ENCODE peak calls at places on chromosomes 6 and 20, in nine cellular contexts. L is stimulated activated CD4-positive, alpha-beta T cell treated with anti-CD3 and anti-CD28 coated beads, Interleukin-12 subunit alpha, Interleukin-12 subunit beta, amount 100 ng/mL, for 4 hours; K is NCI-H187; P is hepatocyte; Z is progenitor cell of endocrine pancreas; H is activated naive CD8-positive, alpha-beta T cell treated with anti-CD3 and anti-CD28 coated beads, Interleukin-2, amount 50 U/mL, for 24 hours; W is NCI-H510A treated with DMSO at 0.1 percent for 48 hours; G is stimulated activated CD8-positive, alpha-beta memory T cell treated with anti-CD3 and anti-CD28 coated beads, Interleukin-4, amount 100 ng/mL, for 48 hours; U is EH. O is an unnamed sample.

GRCh38 chr6:33008944-33009861 is at the start of gene HLA-DOA:
- DNase-seq in L (no peak), K (no peak), P (peak), Z (no peak), H (peak), W (no peak), G (peak), U (peak), O (peak)

GRCh38 chr6:113690255-113690956 is 166.7 kb upstream of the MARCKS start:
- DNase-seq in L (no peak), K (no peak), P (no peak), Z (no peak), H (no peak), W (no peak), G (no peak), U (peak), O (no peak)

GRCh38 chr6:37806213-37806612 is 13.3 kb upstream of the ZFAND3 start:
- DNase-seq in L (no peak), K (no peak), P (no peak), Z (no peak), H (no peak), W (no peak), G (no peak), U (no peak), O (no peak)

GRCh38 chr6:32462609-32463008 is 22.9 kb downstream of the HLA-DRA start:
- DNase-seq in L (peak), K (no peak), P (peak), Z (no peak), H (peak), W (no peak), G (peak), U (no peak), O (no peak)

GRCh38 chr6:29641430-29642213 is 8.6 kb upstream of the GABBR1 start:
- DNase-seq in L (no peak), K (no peak), P (no peak), Z (no peak), H (no peak), W (no peak), G (no peak), U (no peak), O (no peak)

GRCh38 chr6:25637946-25638345 is 14.1 kb upstream of the SCGN start:
- DNase-seq in L (no peak), K (peak), P (peak), Z (peak), H (no peak), W (peak), G (no peak), U (no peak), O (no peak)

GRCh38 chr6:116461563-116462507 is 660 bp downstream of the CALHM6 start:
- DNase-seq in L (peak), K (no peak), P (peak), Z (peak), H (peak), W (no peak), G (peak), U (peak), O (no peak)

GRCh38 chr6:3088853-3089445 is 20.7 kb downstream of the RIPK1 start:
- DNase-seq in L (no peak), K (no peak), P (peak), Z (no peak), H (no peak), W (no peak), G (no peak), U (peak), O (no peak)

GRCh38 chr6:139860193-139860592 is 485.7 kb upstream of the CITED2 start:
- DNase-seq in L (no peak), K (no peak), P (no peak), Z (no peak), H (no peak), W (no peak), G (no peak), U (no peak), O (no peak)

GRCh38 chr6:166559211-166559610 is 27.3 kb downstream of the RAMACL start:
- DNase-seq in L (no peak), K (no peak), P (no peak), Z (no peak), H (no peak), W (no peak), G (no peak), U (no peak), O (no peak)

GRCh38 chr20:10228330-10228729 is 9.7 kb downstream of the SNAP25 start:
- DNase-seq in L (no peak), K (peak), P (peak), Z (no peak), H (no peak), W (peak), G (no peak), U (no peak), O (no peak)

GRCh38 chr6:79100304-79100703 is 22.2 kb upstream of the PHIP start:
- DNase-seq in L (no peak), K (no peak), P (no peak), Z (no peak), H (no peak), W (no peak), G (no peak), U (no peak), O (no peak)

GRCh38 chr20:19688031-19688806 is 69.8 kb upstream of the RIN2 start:
- DNase-seq in L (no peak), K (no peak), P (peak), Z (peak), H (no peak), W (peak), G (no peak), U (peak), O (peak)

GRCh38 chr6:90715093-90715655 is 128.3 kb upstream of the MAP3K7 start:
- DNase-seq in L (no peak), K (no peak), P (peak), Z (no peak), H (no peak), W (no peak), G (no peak), U (no peak), O (no peak)